ENCODE peak calls at places on chromosomes 11 and 22, in four cellular contexts. T is IMR-90, O is H9, Y is neuronal stem cell. W is an unnamed sample.

GRCh38 chr11:203056-203944 is 3.9 kb downstream of the BET1L start:
- DNase-seq in T (no peak), O (no peak), Y (no peak), W (no peak)

GRCh38 chr11:62710001-62710345 is 2.5 kb downstream of the GNG3 start:
- DNase-seq in T (no peak), O (no peak), Y (no peak), W (peak)

GRCh38 chr11:68099474-68100405 is 21.4 kb downstream of the CHKA start:
- DNase-seq in T (no peak), O (no peak), Y (no peak), W (no peak)

GRCh38 chr11:68137833-68138232 is 16.6 kb upstream of the CHKA start:
- DNase-seq in T (no peak), O (no peak), Y (no peak), W (no peak)

GRCh38 chr11:15861256-15861655 is 495.1 kb downstream of the SOX6 start:
- DNase-seq in T (no peak), O (no peak), Y (no peak), W (no peak)

GRCh38 chr22:37643225-37643847 is 3.9 kb downstream of the SH3BP1 start:
- DNase-seq in T (peak), O (peak), Y (peak), W (peak)

GRCh38 chr11:69771466-69771865 is 3.7 kb downstream of the FGF4 start:
- DNase-seq in T (no peak), O (no peak), Y (no peak), W (no peak)

GRCh38 chr22:32850591-32851517 is 49.3 kb downstream of the TIMP3 start:
- DNase-seq in T (no peak), O (no peak), Y (no peak), W (peak)

GRCh38 chr11:134560566-134561347 is 148.7 kb upstream of the B3GAT1 start:
- DNase-seq in T (no peak), O (no peak), Y (no peak), W (no peak)

GRCh38 chr11:134401825-134402809 is 9.9 kb downstream of the B3GAT1 start:
- DNase-seq in T (no peak), O (no peak), Y (no peak), W (no peak)

GRCh38 chr22:48893288-48894063 is 934.2 kb downstream of the BRD1 start:
- DNase-seq in T (no peak), O (no peak), Y (no peak), W (no peak)

GRCh38 chr11:44787070-44787469 is 60.3 kb downstream of the TSPAN18 start:
- DNase-seq in T (no peak), O (no peak), Y (no peak), W (no peak)

GRCh38 chr11:2992234-2992999 is at the start of gene NAP1L4:
- DNase-seq in T (peak), O (peak), Y (peak), W (peak)

GRCh38 chr22:36386900-36387663 is 685 bp downstream of the MYH9 start:
- DNase-seq in T (no peak), O (no peak), Y (no peak), W (no peak)

GRCh38 chr11:206516-207212 is 535 bp downstream of the BET1L start:
- DNase-seq in T (no peak), O (no peak), Y (peak), W (peak)

GRCh38 chr11:77131560-77131959 is 3.5 kb downstream of the MYO7A start:
- DNase-seq in T (no peak), O (no peak), Y (no peak), W (no peak)

GRCh38 chr11:67281552-67282150 is 7.5 kb upstream of the ANKRD13D start:
- DNase-seq in T (no peak), O (no peak), Y (no peak), W (no peak)

GRCh38 chr11:11841121-11841604 is 609 bp upstream of the USP47 start:
- DNase-seq in T (no peak), O (peak), Y (no peak), W (no peak)

GRCh38 chr11:1619449-1619848 is 2.5 kb downstream of the KRTAP5-4 start:
- DNase-seq in T (peak), O (no peak), Y (no peak), W (peak)

GRCh38 chr11:118076754-118077281 is at the start of gene TMPRSS4:
- DNase-seq in T (no peak), O (peak), Y (no peak), W (no peak)
- H2AFZ ChIP-seq in T (no peak), O (no peak), Y (no peak), W (no peak)

GRCh38 chr22:19890502-19891349 is 36.1 kb upstream of the GNB1L start:
- DNase-seq in T (no peak), O (no peak), Y (no peak), W (no peak)

GRCh38 chr22:19892925-19893324 is 38.3 kb upstream of the GNB1L start:
- DNase-seq in T (peak), O (no peak), Y (no peak), W (peak)

GRCh38 chr22:19892249-19892879 is 37.7 kb upstream of the GNB1L start:
- DNase-seq in T (peak), O (no peak), Y (no peak), W (peak)

GRCh38 chr22:19889951-19890350 is 35.3 kb upstream of the GNB1L start:
- DNase-seq in T (no peak), O (no peak), Y (no peak), W (no peak)

GRCh38 chr22:19891350-19892248 is 36.9 kb upstream of the GNB1L start:
- DNase-seq in T (peak), O (peak), Y (peak), W (peak)
- H4K8ac ChIP-seq in T (peak), O (no peak), Y (no peak), W (peak)

GRCh38 chr11:82900277-82901164 is at the start of gene PRCP:
- DNase-seq in T (peak), O (peak), Y (peak), W (peak)

GRCh38 chr11:82902880-82903279 is 1.3 kb downstream of the DDIAS start:
- DNase-seq in T (no peak), O (no peak), Y (no peak), W (no peak)

GRCh38 chr11:82901165-82901938 is at the start of gene DDIAS:
- DNase-seq in T (peak), O (peak), Y (peak), W (peak)

GRCh38 chr11:82903843-82904586 is 2.5 kb downstream of the DDIAS start:
- DNase-seq in T (no peak), O (no peak), Y (no peak), W (no peak)

GRCh38 chr11:82902086-82902485 is 550 bp downstream of the DDIAS start:
- DNase-seq in T (no peak), O (no peak), Y (no peak), W (no peak)
- H2AFZ ChIP-seq in T (peak), O (no peak), Y (peak), W (no peak)

DNA sequence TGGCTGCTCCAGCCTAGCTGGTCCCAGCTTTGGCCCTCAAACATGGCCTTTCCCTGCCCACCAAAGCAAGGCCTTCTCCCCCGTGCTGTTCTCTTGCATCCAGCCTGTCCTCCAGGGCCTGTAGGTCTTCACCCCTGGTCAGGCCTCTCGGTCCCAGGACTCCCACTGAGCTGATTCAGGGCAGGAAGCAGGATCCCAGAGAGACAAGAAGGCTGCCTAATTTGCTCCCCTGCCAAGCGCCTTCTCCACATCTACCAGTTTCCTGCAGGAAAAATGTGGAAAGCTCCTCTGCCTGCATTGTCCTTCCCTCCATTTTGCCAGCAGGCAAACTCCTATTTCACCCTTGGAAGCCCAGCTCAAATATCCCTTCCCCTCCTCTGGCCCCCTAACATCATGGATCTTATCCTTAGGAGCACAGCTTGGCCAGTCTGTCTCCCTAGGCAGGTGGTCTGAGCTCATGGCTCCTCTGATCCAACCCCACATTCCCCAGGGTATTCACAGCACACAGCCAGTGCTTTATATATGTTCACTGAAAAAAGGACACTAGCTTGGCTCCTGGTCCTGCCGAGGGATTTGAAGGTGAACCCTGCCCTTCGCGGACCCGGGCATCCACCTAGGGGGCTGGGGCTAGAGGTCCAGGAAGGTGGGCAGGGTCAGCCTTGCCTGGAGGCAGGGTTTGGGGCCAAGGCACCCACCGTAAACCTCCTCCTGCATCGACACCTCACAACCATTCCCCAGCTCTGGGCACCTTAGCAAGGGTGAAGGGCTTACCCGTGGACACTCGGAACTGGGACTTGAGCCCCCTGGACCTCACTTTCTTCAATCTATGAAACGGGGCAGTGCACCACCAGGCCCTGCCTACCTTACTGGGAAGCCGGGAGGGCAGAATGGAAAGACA is 968 bp downstream of the RHBDD3 start:
- DNase-seq in T (peak), O (no peak), Y (no peak), W (peak)
- H4K8ac ChIP-seq in T (peak), O (no peak), Y (no peak), W (peak)

GRCh38 chr11:46366661-46367161 is 14.8 kb upstream of the MDK start:
- DNase-seq in T (no peak), O (no peak), Y (no peak), W (no peak)
- H2AFZ ChIP-seq in T (no peak), O (no peak), Y (no peak), W (no peak)

GRCh38 chr22:23213031-23213555 is 32.8 kb downstream of the BCR start:
- DNase-seq in T (no peak), O (no peak), Y (no peak), W (no peak)
- H4K8ac ChIP-seq in T (no peak), O (no peak), Y (no peak), W (no peak)

GRCh38 chr22:28873183-28873964 is 10.0 kb upstream of the ZNRF3 start:
- DNase-seq in T (peak), O (no peak), Y (no peak), W (no peak)
- H2AFZ ChIP-seq in T (peak), O (no peak), Y (peak), W (no peak)

DNA sequence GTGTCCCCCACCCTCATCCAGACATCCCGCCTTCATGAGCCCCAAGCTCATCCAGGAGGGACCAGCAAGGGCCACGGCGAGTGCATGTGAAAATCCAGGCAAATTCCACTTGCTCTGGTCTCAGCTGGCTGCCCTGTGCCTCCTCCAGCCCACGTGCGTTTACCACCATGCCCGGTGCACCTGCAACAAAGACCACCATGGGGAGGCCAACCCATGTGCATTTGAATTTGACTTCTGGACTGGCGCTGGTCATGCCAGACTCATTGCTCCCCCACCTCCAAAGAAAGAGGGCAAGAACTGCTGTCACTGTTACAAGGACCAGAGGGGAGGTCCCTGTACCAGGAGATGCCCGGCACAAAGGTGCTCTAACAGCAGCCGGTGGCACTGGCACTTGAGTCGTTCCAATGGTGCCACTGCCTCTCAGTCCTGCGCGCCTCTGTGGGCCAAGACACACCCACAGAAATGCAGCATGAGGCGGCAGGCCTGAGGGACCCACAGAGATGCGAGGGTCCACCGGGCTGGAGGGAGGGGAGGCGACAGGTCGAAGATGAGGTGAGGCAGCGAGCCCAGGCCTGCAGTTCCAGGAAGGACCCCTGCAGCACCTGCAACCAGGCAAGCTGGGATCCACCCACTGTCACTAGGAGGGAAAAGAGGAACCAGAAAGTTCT is 80.3 kb downstream of the PHF21B start:
- DNase-seq in T (no peak), O (no peak), Y (no peak), W (no peak)
- H4K8ac ChIP-seq in T (no peak), O (no peak), Y (no peak), W (no peak)

W was measured in mesenchymal stem cell.